ENCODE peak calls at places on chromosomes 1 and 21, in nine cellular contexts. U, F, N, A, S, Q, B, D and L are unnamed samples.

GRCh38 chr1:83497563-83497962 is 501.4 kb downstream of the TTLL7 start:
- DNase-seq in A (peak), S (peak), N (no peak), F (peak), U (no peak), B (no peak), D (no peak), Q (peak), L (no peak)

GRCh38 chr1:28815533-28815932 is 3.6 kb downstream of the OPRD1 start:
- DNase-seq in B (no peak), N (no peak), S (no peak), Q (no peak), A (peak), D (no peak), U (no peak), F (no peak), L (no peak)

GRCh38 chr1:54808443-54809207 is 7.5 kb upstream of the TTC22 start:
- DNase-seq in S (no peak), B (no peak), N (no peak), F (no peak), Q (no peak), D (no peak), U (peak), A (no peak), L (no peak)

GRCh38 chr1:23984417-23985186 is 4.5 kb upstream of the SRSF10 start:
- DNase-seq in S (no peak), N (no peak), U (no peak), D (no peak), B (no peak), F (peak), Q (peak), A (peak), L (no peak)

GRCh38 chr21:38438476-38438893 is 59.8 kb downstream of the ERG start:
- DNase-seq in F (peak), D (no peak), N (no peak), B (no peak), A (no peak), U (peak), Q (peak), S (no peak), L (no peak)

GRCh38 chr1:35807614-35808375 is at the start of gene AGO4:
- DNase-seq in A (peak), B (peak), U (peak), F (peak), D (peak), N (peak), S (peak), Q (peak), L (peak)

GRCh38 chr1:38741341-38741740 is 118.2 kb downstream of the RRAGC start:
- DNase-seq in B (no peak), Q (no peak), A (no peak), N (no peak), F (peak), D (peak), U (no peak), S (no peak), L (no peak)

GRCh38 chr1:228957535-228957934 is 222.3 kb downstream of the RHOU start:
- DNase-seq in D (no peak), A (no peak), U (no peak), Q (no peak), F (no peak), S (no peak), B (no peak), N (no peak), L (no peak)

GRCh38 chr1:17156108-17156507 is 36.9 kb upstream of the PADI2 start:
- DNase-seq in N (no peak), S (no peak), U (no peak), F (peak), Q (peak), B (no peak), A (no peak), D (no peak), L (no peak)

GRCh38 chr1:218460367-218460766 is 115.2 kb downstream of the TGFB2 start:
- DNase-seq in U (peak), F (peak), B (no peak), D (peak), Q (peak), A (no peak), S (no peak), N (peak), L (no peak)

GRCh38 chr1:106603616-106604015 is 452.9 kb upstream of the PRMT6 start:
- DNase-seq in Q (no peak), A (no peak), U (no peak), N (no peak), S (no peak), D (no peak), B (no peak), F (no peak), L (no peak)

GRCh38 chr1:91757760-91758545 is 128.0 kb downstream of the TGFBR3 start:
- DNase-seq in A (no peak), S (no peak), Q (peak), U (no peak), D (no peak), F (no peak), N (no peak), B (no peak), L (no peak)

GRCh38 chr1:43531906-43532584 is 1.4 kb downstream of the PTPRF start:
- DNase-seq in A (no peak), Q (no peak), S (peak), D (peak), B (no peak), F (no peak), U (no peak), N (no peak), L (no peak)

DNA sequence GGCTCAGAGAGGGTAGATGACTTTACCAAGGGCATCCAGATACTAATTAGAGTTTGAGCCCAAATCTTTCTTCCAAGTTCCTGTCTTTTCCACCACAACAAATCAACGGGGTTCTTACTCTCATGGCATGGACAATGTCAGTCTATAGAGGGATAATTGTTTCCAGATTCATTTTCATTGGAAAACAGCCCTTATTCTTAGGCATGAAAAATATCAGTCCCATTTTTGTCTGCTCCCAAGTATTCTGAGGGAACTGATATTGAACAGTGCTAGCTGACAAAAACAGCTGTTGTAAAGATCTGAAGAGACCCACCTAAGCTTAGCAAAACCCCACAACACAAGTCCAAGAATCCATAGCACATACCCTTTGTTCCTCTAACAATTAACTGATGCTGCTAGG is 349.1 kb upstream of the BEND5 start:
- DNase-seq in Q (no peak), N (no peak), S (no peak), F (no peak), B (no peak), A (no peak), D (no peak), U (no peak), L (no peak)
- TF ChIP-seq CTCF in Q (no peak), N (no peak), S (no peak), F (no peak), B (no peak), A (no peak), D (no peak), U (no peak), L (no peak)

GRCh38 chr1:6546326-6546725 is 8.0 kb downstream of the NOL9 start:
- DNase-seq in Q (no peak), F (no peak), N (no peak), A (no peak), U (no peak), S (no peak), B (no peak), D (no peak), L (no peak)

GRCh38 chr1:6544831-6545230 is 9.5 kb downstream of the NOL9 start:
- DNase-seq in B (no peak), D (no peak), U (no peak), F (peak), S (no peak), Q (peak), A (peak), N (no peak), L (no peak)

GRCh38 chr1:6545276-6545934 is 8.9 kb downstream of the NOL9 start:
- DNase-seq in F (peak), Q (peak), A (peak), D (no peak), N (no peak), B (no peak), S (no peak), U (no peak), L (no peak)

DNA sequence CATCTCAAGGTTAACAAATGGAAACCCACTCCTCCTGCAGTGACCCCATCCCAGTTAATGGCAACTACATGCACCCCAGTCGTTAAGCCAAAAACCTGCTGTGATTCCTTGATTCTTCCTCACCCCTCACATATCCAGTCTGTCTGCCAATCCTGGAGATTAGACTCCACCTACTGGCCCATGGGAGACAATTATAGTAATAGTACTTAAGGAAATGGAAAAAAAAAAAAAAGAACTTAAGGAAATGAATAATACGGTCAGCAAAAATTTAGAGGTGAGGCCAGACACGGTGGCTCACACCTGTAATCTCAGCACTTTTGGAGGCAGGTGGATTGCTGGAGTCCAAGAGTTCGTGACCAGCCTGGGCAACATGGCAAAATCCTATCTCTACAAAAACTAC is 7.0 kb downstream of the NOL9 start:
- DNase-seq in U (no peak), Q (peak), S (no peak), N (no peak), A (peak), B (no peak), F (peak), D (no peak), L (no peak)
- TF ChIP-seq CTCF in U (no peak), Q (peak), S (no peak), N (no peak), A (no peak), B (no peak), F (no peak), D (no peak), L (no peak)

GRCh38 chr1:248696261-248696660 is 6.3 kb downstream of the OR14I1 start:
- DNase-seq in N (peak), S (no peak), A (no peak), Q (no peak), D (no peak), U (no peak), F (no peak), B (no peak), L (peak)
- TF ChIP-seq CTCF in N (peak), S (no peak), A (no peak), Q (no peak), D (no peak), U (no peak), F (no peak), B (peak), L (no peak)

GRCh38 chr1:182598296-182598695 is 5.9 kb downstream of the RGS16 start:
- DNase-seq in S (no peak), F (no peak), D (no peak), N (no peak), Q (no peak), U (no peak), B (no peak), A (peak), L (no peak)

GRCh38 chr1:182600745-182601415 is 3.3 kb downstream of the RGS16 start:
- DNase-seq in A (no peak), D (no peak), S (no peak), U (no peak), N (no peak), B (no peak), Q (no peak), F (no peak), L (no peak)

GRCh38 chr1:182600036-182600713 is 4.0 kb downstream of the RGS16 start:
- DNase-seq in N (no peak), B (no peak), F (no peak), S (no peak), A (no peak), Q (no peak), D (no peak), U (no peak), L (no peak)

GRCh38 chr1:182601416-182601786 is 2.8 kb downstream of the RGS16 start:
- DNase-seq in N (peak), U (peak), S (peak), B (peak), A (peak), F (peak), D (peak), Q (peak), L (peak)

DNA sequence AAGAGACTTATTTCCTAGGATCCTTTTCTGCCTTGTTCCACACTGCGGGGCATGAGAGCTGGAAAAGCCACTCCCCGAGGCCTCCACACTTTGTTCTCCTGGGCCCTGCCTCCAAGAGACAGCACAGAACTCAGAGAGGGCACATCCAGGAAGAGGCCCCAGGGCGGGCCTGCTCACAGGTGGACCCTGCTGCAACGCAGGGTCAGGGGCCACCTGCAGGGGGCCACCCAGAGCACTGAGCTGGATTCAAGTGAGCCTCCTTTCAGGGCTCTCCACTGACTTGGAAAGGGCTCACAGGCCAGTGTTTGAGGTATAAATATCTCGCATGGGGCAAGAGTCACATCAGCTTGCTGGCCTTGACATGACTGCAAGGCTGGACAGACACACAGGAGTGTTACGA is 4.8 kb downstream of the RGS16 start:
- DNase-seq in U (no peak), S (peak), F (no peak), B (no peak), Q (no peak), A (no peak), D (peak), N (no peak), L (peak)
- TF ChIP-seq CTCF in U (no peak), S (peak), F (peak), B (peak), Q (peak), A (peak), D (peak), N (peak), L (peak)

GRCh38 chr1:80155371-80155770 is 1148.8 kb upstream of the ADGRL4 start:
- DNase-seq in Q (no peak), F (peak), D (no peak), B (no peak), U (no peak), A (peak), N (no peak), S (no peak), L (no peak)
- TF ChIP-seq CTCF in Q (no peak), F (no peak), D (no peak), B (peak), U (no peak), A (peak), N (no peak), S (no peak), L (no peak)

GRCh38 chr1:200162258-200162657 is 134.7 kb downstream of the NR5A2 start:
- DNase-seq in S (no peak), D (no peak), B (no peak), N (no peak), U (no peak), A (no peak), Q (no peak), F (no peak), L (no peak)

GRCh38 chr1:200162861-200163260 is 135.4 kb downstream of the NR5A2 start:
- DNase-seq in D (no peak), S (no peak), N (no peak), F (no peak), A (no peak), U (no peak), B (no peak), Q (no peak), L (no peak)

GRCh38 chr1:200161801-200162200 is 134.3 kb downstream of the NR5A2 start:
- DNase-seq in D (no peak), S (no peak), B (no peak), N (no peak), U (no peak), A (no peak), F (no peak), Q (no peak), L (no peak)

GRCh38 chr1:200168926-200169325 is 141.4 kb downstream of the NR5A2 start:
- DNase-seq in S (no peak), B (no peak), U (no peak), Q (no peak), A (no peak), D (no peak), F (no peak), N (no peak), L (no peak)

DNA sequence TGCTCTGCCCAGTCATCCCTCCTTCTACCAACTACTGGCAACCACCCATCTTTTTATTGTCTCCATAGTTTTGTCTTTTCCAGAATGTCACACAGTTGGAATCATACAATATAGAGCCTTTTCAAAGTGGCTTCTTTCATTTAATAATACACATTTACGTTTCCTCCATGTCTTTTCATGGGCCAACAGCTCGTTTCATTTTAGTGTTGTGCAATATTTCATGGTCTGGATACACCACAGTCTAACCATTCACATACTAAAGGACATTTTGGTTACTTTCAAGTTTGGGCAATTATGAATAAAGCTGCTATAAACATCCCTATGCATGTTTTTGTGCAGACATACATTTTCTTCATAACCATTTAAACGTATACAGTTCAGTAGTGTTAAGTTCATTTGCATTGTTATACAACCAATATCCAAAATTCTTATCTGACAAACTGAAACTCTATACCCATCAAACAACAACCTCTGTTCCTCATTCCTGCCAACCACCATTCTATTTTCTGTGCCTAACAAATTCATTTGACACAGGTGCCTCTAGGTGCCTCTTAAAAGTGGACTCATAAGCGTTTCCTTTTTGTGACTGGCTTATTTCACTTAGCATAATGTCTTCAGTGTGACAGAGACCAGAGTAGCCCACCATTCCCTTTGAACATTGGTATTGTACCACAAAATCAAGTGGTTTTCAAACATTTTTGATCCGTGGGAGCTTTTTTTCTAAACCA is 138.1 kb downstream of the NR5A2 start:
- DNase-seq in S (no peak), B (no peak), U (no peak), Q (no peak), D (no peak), N (no peak), A (no peak), F (no peak), L (no peak)
- TF ChIP-seq CTCF in S (no peak), B (no peak), U (no peak), Q (no peak), D (no peak), N (no peak), A (no peak), F (no peak), L (no peak)

DNA sequence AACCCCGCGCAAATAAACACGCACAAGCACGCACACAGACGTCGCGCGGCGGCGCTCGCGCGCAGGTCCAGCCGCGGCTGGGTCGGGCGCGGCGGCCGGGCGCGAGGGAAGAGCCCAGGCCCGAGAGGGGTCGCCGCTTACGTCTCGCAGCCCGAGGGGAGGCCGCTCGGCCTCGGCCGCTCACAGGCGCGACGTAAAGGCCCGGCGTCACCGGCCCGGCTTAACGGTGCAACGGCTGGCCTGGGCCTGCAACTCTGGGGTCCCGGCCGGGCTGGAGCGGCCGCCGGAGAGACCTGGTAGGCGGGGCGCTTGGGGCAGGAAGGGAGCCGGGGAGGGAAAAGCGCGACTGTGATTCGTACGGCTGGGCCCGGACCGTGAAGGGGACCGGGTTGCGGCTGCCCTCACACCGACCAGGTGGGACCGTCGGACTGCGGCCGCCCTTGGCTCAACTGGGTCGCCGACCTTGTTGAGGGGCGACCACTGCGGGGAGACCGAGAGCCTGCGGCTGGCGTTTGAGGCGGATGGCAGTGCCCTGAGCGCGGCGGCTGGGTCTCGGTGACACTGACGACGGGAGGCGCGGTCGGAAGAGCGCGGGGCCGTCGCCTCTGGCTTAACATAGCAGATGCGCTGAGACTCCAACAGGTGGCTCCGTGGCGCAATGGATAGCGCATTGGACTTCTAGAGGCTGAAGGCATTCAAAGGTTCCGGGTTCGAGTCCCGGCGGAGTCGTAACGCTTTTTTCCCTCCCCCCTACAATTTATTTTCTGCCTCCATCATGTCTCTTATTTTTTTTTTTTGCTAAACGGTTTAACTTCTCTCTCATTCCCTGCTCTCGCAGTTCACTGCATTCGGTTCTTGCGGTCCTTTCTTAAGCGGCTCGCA is 31.8 kb downstream of the DNTTIP2 start:
- DNase-seq in B (peak), F (peak), N (peak), S (peak), Q (peak), U (peak), A (peak), D (peak), L (peak)
- TF ChIP-seq CTCF in B (peak), F (no peak), N (no peak), S (no peak), Q (no peak), U (no peak), A (no peak), D (no peak), L (no peak)

GRCh38 chr1:220339581-220339980 is 67.3 kb upstream of the RAB3GAP2 start:
- DNase-seq in D (no peak), B (no peak), N (no peak), U (no peak), F (no peak), A (no peak), Q (no peak), S (no peak), L (no peak)
- TF ChIP-seq CTCF in D (no peak), B (no peak), N (no peak), U (no peak), F (no peak), A (no peak), Q (no peak), S (no peak), L (no peak)

DNA sequence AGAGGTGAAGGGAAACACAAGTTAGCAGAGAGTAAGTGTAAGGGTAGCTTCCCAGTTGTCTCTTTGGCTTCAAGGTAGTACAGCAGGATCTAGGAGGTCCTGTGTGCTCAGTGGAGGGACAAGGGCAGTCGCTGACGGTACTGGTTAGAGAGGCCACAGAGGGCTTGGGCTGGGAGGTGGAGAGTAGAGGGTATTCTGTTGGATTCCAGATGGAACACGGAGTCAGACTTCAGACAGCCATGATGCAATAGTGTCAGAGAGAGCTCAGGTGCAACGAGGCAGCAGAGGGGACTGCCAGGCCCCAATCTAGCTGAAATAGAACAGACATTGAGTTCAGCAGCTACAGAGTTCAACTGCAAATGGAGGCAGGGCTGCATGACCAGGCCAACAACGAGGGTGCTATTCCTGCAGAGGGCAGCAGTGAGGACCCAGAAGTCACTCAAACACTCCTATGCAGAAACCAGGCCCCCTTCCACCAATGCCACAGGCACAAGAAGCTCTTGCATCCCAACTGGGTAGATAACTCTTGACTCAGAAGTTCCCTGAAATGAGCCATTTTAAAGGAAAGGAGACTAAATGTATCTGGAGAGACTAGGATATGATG is 325.0 kb upstream of the ESRRG start:
- DNase-seq in N (peak), U (no peak), S (peak), B (no peak), F (peak), A (no peak), D (peak), Q (peak), L (peak)
- TF ChIP-seq CTCF in N (no peak), U (no peak), S (peak), B (peak), F (no peak), A (peak), D (peak), Q (peak), L (no peak)